ENCODE peak calls at places on chromosomes 1 and 21, in ten cellular contexts. N, S, L, T, H, V, A, P, J and X are unnamed samples.

GRCh38 chr1:233433436-233434213 is 106.1 kb downstream of the MAP3K21 start:
- DNase-seq in N (no peak), S (no peak), L (no peak), T (no peak), H (no peak), V (no peak), A (no peak), P (no peak), J (no peak), X (no peak)

GRCh38 chr1:66733348-66734017 is 18.8 kb upstream of the DYNLT5 start:
- DNase-seq in N (no peak), S (no peak), L (peak; percentile 37), T (no peak), H (no peak), V (no peak), A (peak; percentile 21), P (no peak), J (no peak), X (peak; percentile 11)

GRCh38 chr1:66365628-66366027 is 168.3 kb upstream of the SGIP1 start:
- DNase-seq in N (no peak), S (no peak), L (no peak), T (no peak), H (no peak), V (no peak), A (no peak), P (no peak), J (no peak), X (no peak)

GRCh38 chr21:21714396-21714795 is 716.2 kb downstream of the NCAM2 start:
- DNase-seq in N (no peak), S (no peak), L (peak; percentile 53), T (peak; percentile 82), H (no peak), V (no peak), A (no peak), P (no peak), J (no peak), X (no peak)

GRCh38 chr1:205627956-205628355 is 3.9 kb downstream of the ELK4 start:
- DNase-seq in N (no peak), S (no peak), L (no peak), T (no peak), H (no peak), V (no peak), A (no peak), P (no peak), J (no peak), X (no peak)

GRCh38 chr1:16983649-16984048 is 3.2 kb upstream of the MFAP2 start:
- DNase-seq in N (no peak), S (no peak), L (no peak), T (no peak), H (no peak), V (no peak), A (no peak), P (no peak), J (no peak), X (no peak)

GRCh38 chr1:15192916-15193550 is 39.5 kb downstream of the TMEM51 start:
- DNase-seq in N (peak; percentile 42), S (no peak), L (no peak), T (no peak), H (no peak), V (no peak), A (no peak), P (no peak), J (no peak), X (no peak)

GRCh38 chr1:201170533-201171062 is 16.3 kb upstream of the TMEM9 start:
- DNase-seq in N (peak; percentile 98), S (peak; percentile 56), L (peak; percentile 99), T (peak; percentile 84), H (peak; percentile 95), V (peak; percentile 98), A (peak; percentile 72), P (peak; percentile 93), J (peak; percentile 95), X (peak; percentile 98)

GRCh38 chr1:6085666-6086065 is 40.0 kb downstream of the KCNAB2 start:
- DNase-seq in N (no peak), S (no peak), L (no peak), T (no peak), H (no peak), V (no peak), A (no peak), P (no peak), J (no peak), X (no peak)

GRCh38 chr1:118564961-118565360 is 379.9 kb upstream of the SPAG17 start:
- DNase-seq in N (no peak), S (no peak), L (no peak), T (no peak), H (no peak), V (no peak), A (no peak), P (no peak), J (no peak), X (no peak)

GRCh38 chr1:54125671-54126070 is 27.1 kb downstream of the CDCP2 start:
- DNase-seq in N (no peak), S (no peak), L (peak; percentile 36), T (no peak), H (peak; percentile 19), V (no peak), A (no peak), P (no peak), J (no peak), X (peak; percentile 25)